ENCODE peak calls at places on chromosomes 1 and 21, in seven cellular contexts. One of them, this sample, is unnamed.

GRCh38 chr21:36079010-36079649 is 9.3 kb downstream of the CBR1 start:
- DNase-seq in heart right ventricle: no peak
- DNase-seq in WERI-Rb-1: no peak
- DNase-seq in GM12865: peak; percentile 46
- DNase-seq in lung: no peak
- DNase-seq in A549: no peak
- DNase-seq in fibroblast of pulmonary artery: no peak
- DNase-seq in this sample: no peak

GRCh38 chr1:87684786-87685185 is 356.1 kb downstream of the LMO4 start:
- DNase-seq in fibroblast of pulmonary artery: peak; percentile 64
- DNase-seq in GM12865: no peak
- DNase-seq in A549: no peak
- DNase-seq in lung: no peak
- DNase-seq in heart right ventricle: peak; percentile 17
- DNase-seq in WERI-Rb-1: peak; percentile 11
- DNase-seq in this sample: no peak

GRCh38 chr1:24254783-24255182 is 64.4 kb upstream of the GRHL3 start:
- DNase-seq in fibroblast of pulmonary artery: no peak
- DNase-seq in WERI-Rb-1: no peak
- DNase-seq in lung: no peak
- DNase-seq in A549: peak; percentile 24
- DNase-seq in GM12865: peak; percentile 24
- DNase-seq in heart right ventricle: no peak
- DNase-seq in this sample: no peak

GRCh38 chr1:68057564-68057963 is 7.1 kb upstream of the DIRAS3 start:
- DNase-seq in heart right ventricle: no peak
- DNase-seq in fibroblast of pulmonary artery: no peak
- DNase-seq in lung: no peak
- DNase-seq in GM12865: no peak
- DNase-seq in WERI-Rb-1: no peak
- DNase-seq in A549: no peak
- DNase-seq in this sample: no peak

GRCh38 chr21:25329227-25329626 is 278.1 kb downstream of the MRPL39 start:
- DNase-seq in lung: no peak
- DNase-seq in GM12865: no peak
- DNase-seq in heart right ventricle: no peak
- DNase-seq in fibroblast of pulmonary artery: peak; percentile 83
- DNase-seq in WERI-Rb-1: no peak
- DNase-seq in A549: no peak
- DNase-seq in this sample: no peak

GRCh38 chr1:110638556-110638955 is 32.4 kb upstream of the KCNA2 start:
- DNase-seq in WERI-Rb-1: no peak
- DNase-seq in fibroblast of pulmonary artery: no peak
- DNase-seq in heart right ventricle: no peak
- DNase-seq in lung: no peak
- DNase-seq in A549: no peak
- DNase-seq in GM12865: no peak
- DNase-seq in this sample: no peak

GRCh38 chr1:59737638-59738037 is 77.1 kb upstream of the HOOK1 start:
- DNase-seq in A549: no peak
- DNase-seq in heart right ventricle: no peak
- DNase-seq in GM12865: no peak
- DNase-seq in WERI-Rb-1: no peak
- DNase-seq in fibroblast of pulmonary artery: no peak
- DNase-seq in lung: no peak
- DNase-seq in this sample: no peak

GRCh38 chr1:225460021-225460736 is 32.3 kb upstream of the LBR start:
- DNase-seq in lung: no peak
- DNase-seq in GM12865: no peak
- DNase-seq in WERI-Rb-1: peak; percentile 47
- DNase-seq in heart right ventricle: no peak
- DNase-seq in fibroblast of pulmonary artery: no peak
- DNase-seq in A549: no peak
- DNase-seq in this sample: no peak

GRCh38 chr1:52739699-52740467 is 13.6 kb downstream of the ZYG11B start:
- DNase-seq in A549: no peak
- DNase-seq in fibroblast of pulmonary artery: no peak
- DNase-seq in lung: no peak
- DNase-seq in heart right ventricle: no peak
- DNase-seq in WERI-Rb-1: no peak
- DNase-seq in GM12865: no peak
- DNase-seq in this sample: no peak

GRCh38 chr1:174682419-174683008 is 234.8 kb downstream of the GPR52 start:
- DNase-seq in fibroblast of pulmonary artery: peak; percentile 82
- DNase-seq in WERI-Rb-1: no peak
- DNase-seq in GM12865: no peak
- DNase-seq in lung: no peak
- DNase-seq in A549: no peak
- DNase-seq in heart right ventricle: no peak
- DNase-seq in this sample: no peak

GRCh38 chr1:167291539-167292195 is 71.0 kb downstream of the POU2F1 start:
- DNase-seq in GM12865: no peak
- DNase-seq in WERI-Rb-1: no peak
- DNase-seq in A549: no peak
- DNase-seq in lung: no peak
- DNase-seq in heart right ventricle: no peak
- DNase-seq in fibroblast of pulmonary artery: no peak
- DNase-seq in this sample: no peak

GRCh38 chr1:116754203-116754977 is at the start of gene CD2:
- DNase-seq in A549: no peak
- DNase-seq in fibroblast of pulmonary artery: no peak
- DNase-seq in WERI-Rb-1: no peak
- DNase-seq in heart right ventricle: no peak
- DNase-seq in GM12865: no peak
- DNase-seq in lung: no peak
- DNase-seq in this sample: no peak

GRCh38 chr21:37505963-37506362 is 139.4 kb downstream of the DYRK1A start:
- DNase-seq in lung: no peak
- DNase-seq in A549: no peak
- DNase-seq in WERI-Rb-1: no peak
- DNase-seq in heart right ventricle: no peak
- DNase-seq in fibroblast of pulmonary artery: no peak
- DNase-seq in GM12865: no peak
- DNase-seq in this sample: no peak

GRCh38 chr1:227541796-227542152 is 21.6 kb upstream of the ZNF678 start:
- DNase-seq in heart right ventricle: no peak
- DNase-seq in WERI-Rb-1: no peak
- DNase-seq in fibroblast of pulmonary artery: no peak
- DNase-seq in GM12865: no peak
- DNase-seq in A549: no peak
- DNase-seq in lung: no peak
- DNase-seq in this sample: no peak

GRCh38 chr1:235650341-235651169 is 971 bp upstream of the GNG4 start:
- DNase-seq in A549: peak; percentile 17
- DNase-seq in GM12865: no peak
- DNase-seq in heart right ventricle: no peak
- DNase-seq in lung: no peak
- DNase-seq in WERI-Rb-1: peak; percentile 78
- DNase-seq in fibroblast of pulmonary artery: no peak
- DNase-seq in this sample: no peak

GRCh38 chr1:235649722-235650163 is at the start of gene GNG4:
- DNase-seq in A549: peak; percentile 18
- DNase-seq in fibroblast of pulmonary artery: no peak
- DNase-seq in WERI-Rb-1: peak; percentile 82
- DNase-seq in lung: no peak
- DNase-seq in GM12865: no peak
- DNase-seq in heart right ventricle: no peak
- DNase-seq in this sample: no peak

GRCh38 chr1:235648407-235648907 is 1.1 kb downstream of the GNG4 start:
- DNase-seq in fibroblast of pulmonary artery: no peak
- DNase-seq in heart right ventricle: no peak
- DNase-seq in lung: no peak
- DNase-seq in WERI-Rb-1: peak; percentile 43
- DNase-seq in GM12865: no peak
- DNase-seq in A549: no peak
- DNase-seq in this sample: no peak

GRCh38 chr1:235651170-235651806 is 1.7 kb upstream of the GNG4 start:
- DNase-seq in WERI-Rb-1: no peak
- DNase-seq in heart right ventricle: no peak
- DNase-seq in A549: no peak
- DNase-seq in GM12865: no peak
- DNase-seq in fibroblast of pulmonary artery: no peak
- DNase-seq in lung: no peak
- DNase-seq in this sample: no peak

DNA sequence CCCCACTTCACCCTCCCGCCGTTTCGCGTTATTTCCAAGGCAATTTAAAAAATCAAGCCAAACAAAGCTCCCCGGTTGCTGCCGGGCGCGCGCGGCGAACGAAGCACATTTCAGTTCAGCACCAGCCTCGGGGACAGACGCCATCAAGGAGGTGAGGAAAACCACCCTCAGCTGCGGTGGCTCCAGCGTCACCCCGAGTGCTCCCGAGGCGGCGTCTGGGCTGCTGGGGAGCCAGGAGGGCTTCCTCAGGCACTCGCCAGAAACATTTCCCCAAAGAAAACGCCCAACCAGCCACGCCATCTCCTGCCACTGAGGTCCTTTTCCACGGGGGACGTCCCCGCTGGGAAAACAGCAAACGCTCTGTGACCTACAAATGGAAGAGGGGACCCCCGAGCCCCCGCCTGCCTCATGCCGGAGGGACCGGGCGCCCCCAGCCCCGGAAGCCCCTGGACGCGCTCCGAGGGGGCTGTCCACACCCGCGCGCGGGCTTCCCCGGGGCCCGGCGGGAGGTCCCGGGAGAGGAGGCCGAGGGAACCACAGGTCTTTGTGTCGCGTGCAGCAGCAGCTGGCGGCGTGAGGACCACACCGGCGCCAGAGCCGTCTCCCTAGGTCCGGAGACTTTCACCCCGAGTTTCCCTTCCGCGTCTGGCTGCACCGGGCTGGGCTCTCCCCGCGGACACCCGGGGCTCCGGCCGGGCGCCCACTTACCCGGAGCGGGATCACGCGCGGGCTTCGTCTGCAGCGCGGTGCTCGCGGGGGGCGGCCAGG is 446 bp downstream of the GNG4 start:
- DNase-seq in lung: peak; percentile 51
- DNase-seq in WERI-Rb-1: peak; percentile 59
- DNase-seq in heart right ventricle: peak; percentile 46
- DNase-seq in fibroblast of pulmonary artery: peak; percentile 63
- DNase-seq in GM12865: peak; percentile 30
- DNase-seq in A549: peak; percentile 50
- DNase-seq in this sample: no peak
- H3K4me3 ChIP-seq in lung: peak overlapping the region; percentile 35
- H3K4me3 ChIP-seq in WERI-Rb-1: peak overlapping the region; percentile 99
- H3K4me3 ChIP-seq in heart right ventricle: peak overlapping the region; percentile 57
- H3K4me3 ChIP-seq in fibroblast of pulmonary artery: peak overlapping the region; percentile 37
- H3K4me3 ChIP-seq in GM12865: peak overlapping the region; percentile 38
- H3K4me3 ChIP-seq in A549: peak overlapping the region; percentile 85
- H3K4me3 ChIP-seq in this sample: peak overlapping the region; percentile 54

GRCh38 chr21:45972716-45973474 is 8.7 kb upstream of the COL6A1 start:
- DNase-seq in GM12865: no peak
- DNase-seq in WERI-Rb-1: peak; percentile 41
- DNase-seq in heart right ventricle: peak; percentile 94
- DNase-seq in A549: no peak
- DNase-seq in lung: no peak
- DNase-seq in fibroblast of pulmonary artery: peak; percentile 96
- DNase-seq in this sample: no peak
- H3K4me3 ChIP-seq in GM12865: peak overlapping the region; percentile 24
- H3K4me3 ChIP-seq in WERI-Rb-1: peak overlapping the region; percentile 64
- H3K4me3 ChIP-seq in heart right ventricle: peak overlapping the region; percentile 61
- H3K4me3 ChIP-seq in A549: peak overlapping the region; percentile 34
- H3K4me3 ChIP-seq in lung: peak overlapping the region; percentile 14
- H3K4me3 ChIP-seq in fibroblast of pulmonary artery: peak overlapping the region; percentile 44
- H3K4me3 ChIP-seq in this sample: peak overlapping the region; percentile 34

DNA sequence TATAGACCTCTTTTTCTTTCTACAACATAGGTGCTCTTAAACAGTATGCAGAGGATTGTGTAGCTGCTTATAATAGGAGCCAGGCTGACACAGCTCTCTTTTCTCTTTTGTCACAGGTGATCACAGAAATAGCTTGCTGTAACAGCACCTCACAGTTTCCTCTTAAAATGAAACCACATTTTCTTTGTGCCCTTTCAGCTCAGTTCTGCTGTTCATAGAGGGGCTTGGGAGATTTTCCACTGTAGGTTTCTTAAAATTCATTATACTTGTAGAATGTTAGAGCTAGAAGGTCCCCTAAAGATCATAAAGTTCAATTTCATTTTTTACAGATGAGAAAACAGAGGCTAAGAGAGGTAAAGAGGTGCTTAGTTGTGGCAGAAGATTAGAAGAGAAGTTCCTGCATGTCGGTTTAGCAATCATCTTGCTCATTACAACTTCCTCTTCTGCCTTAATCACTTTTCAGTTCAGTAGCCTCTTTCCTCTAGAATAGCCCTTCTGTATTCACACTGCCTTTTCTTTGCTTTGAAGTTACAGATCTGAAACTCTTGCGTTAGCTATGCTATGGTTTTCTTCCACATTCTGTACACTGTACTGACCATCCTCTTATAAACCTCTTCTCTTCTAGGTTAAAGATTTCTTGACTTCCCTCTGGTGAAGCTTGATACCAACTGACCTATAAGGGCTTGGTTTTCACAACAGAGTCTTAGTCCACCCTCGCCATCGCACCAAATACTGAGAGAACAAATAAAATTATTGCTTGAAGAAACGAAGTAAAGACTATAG is 35.1 kb downstream of the C21orf91 start:
- DNase-seq in WERI-Rb-1: no peak
- DNase-seq in GM12865: peak; percentile 83
- DNase-seq in lung: no peak
- DNase-seq in A549: no peak
- DNase-seq in fibroblast of pulmonary artery: no peak
- DNase-seq in heart right ventricle: no peak
- DNase-seq in this sample: no peak
- H3K4me3 ChIP-seq in WERI-Rb-1: no peak overlapping the region
- H3K4me3 ChIP-seq in GM12865: peak overlapping the region; percentile 46
- H3K4me3 ChIP-seq in lung: no peak overlapping the region
- H3K4me3 ChIP-seq in A549: no peak overlapping the region
- H3K4me3 ChIP-seq in fibroblast of pulmonary artery: no peak overlapping the region
- H3K4me3 ChIP-seq in heart right ventricle: no peak overlapping the region
- H3K4me3 ChIP-seq in this sample: no peak overlapping the region

GRCh38 chr1:240094043-240094722 is 2.5 kb downstream of the FMN2 start:
- DNase-seq in fibroblast of pulmonary artery: no peak
- DNase-seq in GM12865: no peak
- DNase-seq in A549: no peak
- DNase-seq in WERI-Rb-1: peak; percentile 83
- DNase-seq in heart right ventricle: no peak
- DNase-seq in lung: no peak
- DNase-seq in this sample: no peak
- H3K4me3 ChIP-seq in fibroblast of pulmonary artery: no peak overlapping the region
- H3K4me3 ChIP-seq in GM12865: no peak overlapping the region
- H3K4me3 ChIP-seq in A549: no peak overlapping the region
- H3K4me3 ChIP-seq in WERI-Rb-1: peak overlapping the region; percentile 91
- H3K4me3 ChIP-seq in heart right ventricle: no peak overlapping the region
- H3K4me3 ChIP-seq in lung: no peak overlapping the region
- H3K4me3 ChIP-seq in this sample: peak overlapping the region; percentile 43

DNA sequence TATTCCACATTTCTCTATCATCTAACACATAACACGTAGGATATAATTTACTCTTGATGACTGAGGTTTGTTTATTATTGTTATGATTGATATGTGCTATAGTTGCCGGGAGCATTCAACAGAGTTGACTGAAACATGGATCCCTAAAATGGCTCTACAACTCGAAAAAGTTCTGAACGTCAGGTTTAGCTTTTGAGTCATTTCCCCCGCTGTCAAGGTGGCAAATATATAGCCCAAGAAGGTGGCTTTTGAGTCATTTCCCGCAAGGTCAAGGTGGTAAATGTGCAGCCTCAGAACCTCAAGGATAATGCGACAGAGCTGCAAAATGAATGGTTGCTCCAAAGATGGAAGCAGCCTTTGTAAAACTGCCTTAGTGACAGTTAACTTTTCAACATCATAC is 104.0 kb downstream of the NIBAN1 start:
- DNase-seq in lung: no peak
- DNase-seq in WERI-Rb-1: no peak
- DNase-seq in GM12865: peak; percentile 82
- DNase-seq in fibroblast of pulmonary artery: no peak
- DNase-seq in A549: no peak
- DNase-seq in heart right ventricle: no peak
- DNase-seq in this sample: no peak
- H3K4me3 ChIP-seq in lung: no peak overlapping the region
- H3K4me3 ChIP-seq in WERI-Rb-1: no peak overlapping the region
- H3K4me3 ChIP-seq in GM12865: no peak overlapping the region
- H3K4me3 ChIP-seq in fibroblast of pulmonary artery: no peak overlapping the region
- H3K4me3 ChIP-seq in A549: no peak overlapping the region
- H3K4me3 ChIP-seq in heart right ventricle: no peak overlapping the region
- H3K4me3 ChIP-seq in this sample: no peak overlapping the region